ENCODE peak calls at places on chromosomes 7 and 10, in ten cellular contexts. L, A, V, Z, F, U, D, Q, Y and S are unnamed samples.

GRCh38 chr10:42871823-42872222 is 89.2 kb downstream of the BMS1 start:
- DNase-seq in V (no peak), A (no peak), L (no peak), D (no peak), U (no peak), F (no peak), Q (no peak), Z (no peak), Y (no peak), S (no peak)

GRCh38 chr10:99785646-99786045 is 3.2 kb downstream of the ABCC2 start:
- DNase-seq in Z (no peak), A (no peak), Q (no peak), V (no peak), Y (no peak), L (no peak), D (no peak), F (no peak), U (no peak), S (no peak)

GRCh38 chr10:28254290-28254985 is 48.4 kb downstream of the MPP7 start:
- DNase-seq in L (peak; percentile 65), Q (peak; percentile 92), A (no peak), Z (no peak), Y (no peak), D (no peak), V (peak; percentile 45), U (no peak), F (peak; percentile 30), S (no peak)

GRCh38 chr7:150322114-150322832 is 882 bp upstream of the LRRC61 start:
- DNase-seq in L (no peak), V (no peak), U (no peak), D (peak; percentile 40), Q (no peak), A (peak; percentile 83), Z (no peak), Y (peak; percentile 64), F (no peak), S (no peak)

GRCh38 chr10:95531994-95532399 is 29.2 kb downstream of the SORBS1 start:
- DNase-seq in D (no peak), U (no peak), Z (no peak), Y (no peak), Q (no peak), V (no peak), F (no peak), L (no peak), A (peak; percentile 29), S (no peak)

GRCh38 chr7:14836571-14837189 is 65.9 kb downstream of the DGKB start:
- DNase-seq in A (no peak), Z (no peak), V (peak; percentile 53), U (no peak), Q (peak; percentile 80), Y (no peak), L (peak; percentile 80), D (no peak), F (peak; percentile 20), S (peak; percentile 81)

GRCh38 chr10:1214882-1215540 is 158.8 kb downstream of the WDR37 start:
- DNase-seq in Y (no peak), D (no peak), F (no peak), L (no peak), Q (no peak), V (no peak), Z (no peak), U (no peak), A (no peak), S (no peak)

GRCh38 chr7:92777993-92778392 is 58.4 kb downstream of the CDK6 start:
- DNase-seq in U (no peak), D (no peak), A (no peak), Y (no peak), F (no peak), V (no peak), L (no peak), Q (no peak), Z (no peak), S (no peak)

GRCh38 chr7:28245108-28245868 is 64.7 kb upstream of the JAZF1 start:
- DNase-seq in Z (no peak), L (no peak), A (peak; percentile 84), V (no peak), Q (no peak), D (no peak), F (no peak), U (no peak), Y (no peak), S (no peak)